ENCODE peak calls at places on chromosomes 4 and X, in seven cellular contexts. T is A549, E is neural progenitor cell, Y is tibial artery, B is fibroblast of lung, N is adrenal gland, S is hepatocyte. Z is an unnamed sample.
A peak's percentile ranks its signal among the peaks of the same experiment; 100 is the strongest.

GRCh38 chr4:107579099-107579498 is 140.9 kb downstream of the PAPSS1 start:
- DNase-seq in Y (no peak), T (no peak), E (no peak), S (no peak), B (no peak), N (no peak), Z (no peak)

GRCh38 chrX:32524385-32524784 is 687.0 kb downstream of the DMD start:
- DNase-seq in S (no peak), Y (no peak), E (no peak), N (no peak), T (no peak), B (no peak), Z (no peak)

GRCh38 chr4:9703391-9703790 is 78.0 kb upstream of the DRD5 start:
- DNase-seq in N (no peak), E (peak; percentile 71), Y (peak; percentile 73), B (no peak), T (peak; percentile 18), S (peak; percentile 64), Z (no peak)

GRCh38 chr4:10684631-10685030 is at the start of gene CLNK:
- DNase-seq in E (no peak), S (no peak), Y (no peak), T (no peak), N (no peak), B (no peak), Z (no peak)

GRCh38 chr4:3285558-3286334 is 7.1 kb upstream of the RGS12 start:
- DNase-seq in Y (peak; percentile 69), T (no peak), N (no peak), S (no peak), B (peak; percentile 72), E (no peak), Z (peak; percentile 51)

GRCh38 chr4:40330536-40330935 is 4.6 kb upstream of the CHRNA9 start:
- DNase-seq in Y (no peak), N (no peak), B (no peak), S (no peak), T (no peak), E (no peak), Z (no peak)

GRCh38 chrX:104318330-104319009 is 63.7 kb upstream of the ESX1 start:
- DNase-seq in S (peak; percentile 48), T (peak; percentile 43), B (peak; percentile 76), Y (no peak), N (no peak), E (peak; percentile 31), Z (peak; percentile 62)

GRCh38 chr4:6019316-6020263 is 1.4 kb upstream of the C4orf50 start:
- DNase-seq in S (peak; percentile 86), N (no peak), Y (no peak), B (peak; percentile 29), T (peak; percentile 44), E (peak; percentile 92), Z (no peak)

GRCh38 chr4:105666693-105667092 is 41.8 kb downstream of the INTS12 start:
- DNase-seq in T (no peak), N (no peak), Y (no peak), S (peak; percentile 52), E (peak; percentile 55), B (peak; percentile 26), Z (no peak)

GRCh38 chr4:184310171-184310567 is 92.5 kb upstream of the ENPP6 start:
- DNase-seq in T (no peak), S (no peak), Y (no peak), E (no peak), B (no peak), N (no peak), Z (no peak)

GRCh38 chrX:37803057-37803456 is 23.2 kb downstream of the CYBB start:
- DNase-seq in Y (no peak), S (no peak), E (no peak), T (no peak), N (no peak), B (no peak), Z (no peak)

GRCh38 chrX:55488559-55489314 is 911 bp downstream of the USP51 start:
- DNase-seq in E (peak; percentile 62), B (peak; percentile 45), Y (peak; percentile 88), T (peak; percentile 25), S (peak; percentile 71), N (peak; percentile 79), Z (no peak)

GRCh38 chrX:115367455-115367854 is 77.9 kb downstream of the LUZP4 start:
- DNase-seq in E (no peak), S (no peak), Y (no peak), T (no peak), B (peak; percentile 80), N (no peak), Z (no peak)

GRCh38 chr4:145345401-145345800 is 136.3 kb upstream of the SMAD1 start:
- DNase-seq in T (no peak), S (no peak), B (peak; percentile 88), E (no peak), N (no peak), Y (no peak), Z (no peak)

GRCh38 chr4:7392438-7393374 is 42.0 kb downstream of the PSAPL1 start:
- DNase-seq in Y (peak; percentile 66), N (no peak), S (no peak), B (peak; percentile 88), T (no peak), E (peak; percentile 28), Z (no peak)
- TF ChIP-seq CTCF in Y (no peak), N (no peak), S (no peak), B (peak; percentile 17), T (no peak), E (no peak), Z (no peak)

GRCh38 chrX:119790977-119791436 is 423 bp downstream of the RPL39 start:
- DNase-seq in S (peak; percentile 38), T (no peak), N (peak; percentile 30), B (peak; percentile 17), E (no peak), Y (peak; percentile 64), Z (no peak)
- H3K27ac ChIP-seq in S (peak overlapping the region; percentile 92), T (peak overlapping the region; percentile 87), N (peak overlapping the region; percentile 91), B (peak overlapping the region; percentile 87), E (peak overlapping the region; percentile 98), Y (peak overlapping the region; percentile 92), Z (peak overlapping the region; percentile 87)

GRCh38 chrX:30607155-30607554 is 29.6 kb upstream of the TASL start:
- DNase-seq in S (no peak), N (no peak), T (no peak), B (no peak), E (no peak), Y (no peak), Z (no peak)
- H3K4me1 ChIP-seq in S (no peaks in the 10 kb centered on the region), N (no peaks in the 10 kb centered on the region), T (no peaks in the 10 kb centered on the region), B (no peaks in the 10 kb centered on the region), E (no peaks in the 10 kb centered on the region), Y (no peaks in the 10 kb centered on the region), Z (no peaks in the 10 kb centered on the region)

DNA sequence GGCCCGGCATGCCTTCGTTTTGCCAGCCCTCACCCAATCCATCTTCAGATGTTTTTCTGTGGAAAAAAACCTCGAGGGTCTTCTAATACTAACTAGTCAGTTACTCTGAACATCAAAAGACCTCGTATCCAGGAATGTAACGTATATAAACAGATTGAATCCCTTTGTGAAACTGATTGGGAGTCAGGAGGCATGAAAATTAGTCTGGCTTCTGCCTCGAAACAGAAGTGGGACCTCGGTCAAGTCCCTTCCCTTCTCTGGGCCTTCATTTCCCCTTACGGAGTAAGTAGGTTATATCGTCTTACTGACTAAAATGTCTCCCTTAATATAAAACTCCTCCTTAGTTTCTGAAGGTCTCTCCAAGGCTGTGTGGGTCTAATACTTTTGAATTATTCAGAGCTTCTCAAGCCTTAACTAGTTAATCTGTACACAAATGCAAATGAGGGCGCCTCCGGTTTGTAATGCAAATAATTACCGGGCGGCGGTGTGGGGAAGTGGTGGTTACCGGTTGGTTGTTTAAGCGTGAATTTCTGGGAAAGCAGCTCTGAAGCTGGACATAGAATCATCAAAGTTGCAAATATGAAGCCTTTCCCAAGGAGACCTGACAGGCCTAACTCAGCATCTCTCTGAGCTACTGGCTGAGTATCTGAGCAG is 11.4 kb upstream of the NKRF start:
- DNase-seq in E (peak; percentile 36), T (no peak), B (no peak), S (no peak), N (no peak), Y (no peak), Z (no peak)
- TF ChIP-seq CTCF in E (no peak), T (no peak), B (no peak), S (no peak), N (no peak), Y (no peak), Z (no peak)

GRCh38 chr4:185839770-185840169 is 27.8 kb upstream of the SORBS2 start:
- DNase-seq in S (peak; percentile 53), E (peak; percentile 24), B (peak; percentile 16), Y (no peak), T (no peak), N (no peak), Z (no peak)
- H3K27ac ChIP-seq in S (peak overlapping the region; percentile 86), E (peak overlapping the region; percentile 72), B (peak overlapping the region; percentile 75), Y (peak overlapping the region; percentile 83), T (peak overlapping the region; percentile 75), N (peak overlapping the region; percentile 93), Z (peak overlapping the region; percentile 78)

GRCh38 chr4:110619001-110619350 is 3.9 kb downstream of the PITX2 start:
- DNase-seq in S (no peak), Y (no peak), B (no peak), E (no peak), N (no peak), T (no peak), Z (no peak)

GRCh38 chr4:110618091-110619000 is 4.5 kb downstream of the PITX2 start:
- DNase-seq in T (no peak), N (no peak), Y (no peak), B (no peak), E (peak; percentile 90), S (peak; percentile 74), Z (peak; percentile 52)

GRCh38 chr4:110621328-110621812 is 1.5 kb downstream of the PITX2 start:
- DNase-seq in S (no peak), B (no peak), N (no peak), T (no peak), Y (no peak), E (no peak), Z (no peak)

GRCh38 chr4:110620352-110621327 is 2.2 kb downstream of the PITX2 start:
- DNase-seq in Y (no peak), S (peak; percentile 76), E (peak; percentile 93), B (peak; percentile 25), T (no peak), N (no peak), Z (peak; percentile 54)

GRCh38 chr4:110619401-110620247 is 3.3 kb downstream of the PITX2 start:
- DNase-seq in N (no peak), Y (no peak), B (no peak), E (peak; percentile 76), T (no peak), S (no peak), Z (no peak)
- H3K4me1 ChIP-seq in N (peaks cover 21% of the 10 kb centered on the region), Y (peaks cover 22% of the 10 kb centered on the region), B (no peaks in the 10 kb centered on the region), E (peaks cover 54% of the 10 kb centered on the region), T (no peaks in the 10 kb centered on the region), S (peaks cover 15% of the 10 kb centered on the region), Z (no peaks in the 10 kb centered on the region)

GRCh38 chrX:67523932-67524331 is 19.9 kb upstream of the AR start:
- DNase-seq in T (no peak), B (no peak), Y (no peak), E (no peak), N (no peak), S (peak; percentile 18), Z (no peak)

GRCh38 chrX:67524950-67525691 is 18.7 kb upstream of the AR start:
- DNase-seq in B (no peak), T (no peak), S (no peak), Y (no peak), E (no peak), N (no peak), Z (no peak)

GRCh38 chrX:67523002-67523711 is 20.7 kb upstream of the AR start:
- DNase-seq in S (no peak), Y (no peak), N (no peak), B (no peak), T (no peak), E (no peak), Z (no peak)

GRCh38 chrX:67524428-67524827 is 19.4 kb upstream of the AR start:
- DNase-seq in E (no peak), S (no peak), Y (no peak), N (no peak), B (no peak), T (no peak), Z (no peak)

GRCh38 chrX:67520671-67521070 is 23.1 kb upstream of the AR start:
- DNase-seq in N (no peak), T (no peak), Y (no peak), E (no peak), B (no peak), S (no peak), Z (no peak)
- TF ChIP-seq CTCF in N (no peak), T (no peak), Y (no peak), E (no peak), B (no peak), S (no peak), Z (no peak)